ENCODE peak calls at places on chromosome 17, in four cellular contexts. H is neural crest cell, J is stomach, C is upper lobe of right lung. M is an unnamed sample.

GRCh38 chr17:79192503-79193500 is 118.2 kb downstream of the ENGASE start:
- DNase-seq in C (no peak), H (peak; percentile 78), J (no peak), M (no peak)

GRCh38 chr17:56902350-56902749 is 11.5 kb downstream of the TRIM25 start:
- DNase-seq in J (no peak), H (no peak), C (no peak), M (no peak)

GRCh38 chr17:9987779-9988585 is 82.9 kb upstream of the RCVRN start:
- DNase-seq in H (peak; percentile 49), J (no peak), C (no peak), M (peak; percentile 61)

GRCh38 chr17:68783861-68784260 is 171.3 kb downstream of the ABCA8 start:
- DNase-seq in J (no peak), H (peak; percentile 5), C (no peak), M (no peak)

GRCh38 chr17:28491860-28492259 is 14.3 kb upstream of the FOXN1 start:
- DNase-seq in J (no peak), H (no peak), C (no peak), M (no peak)

GRCh38 chr17:39177256-39177655 is 11.3 kb upstream of the ARL5C start:
- DNase-seq in H (no peak), J (no peak), C (no peak), M (no peak)

GRCh38 chr17:50381920-50382319 is 8.9 kb downstream of the EME1 start:
- DNase-seq in J (no peak), H (no peak), C (no peak), M (no peak)

GRCh38 chr17:67998466-67998865 is 2.2 kb upstream of the C17orf58 start:
- DNase-seq in H (no peak), C (no peak), J (no peak), M (no peak)

GRCh38 chr17:7336240-7337175 is at the start of gene ACAP1:
- DNase-seq in C (peak; percentile 77), H (no peak), J (peak; percentile 53), M (no peak)

GRCh38 chr17:40854175-40854814 is 12.7 kb downstream of the KRT12 start:
- DNase-seq in J (no peak), H (no peak), C (no peak), M (no peak)

GRCh38 chr17:82984751-82985435 is 94.5 kb upstream of the METRNL start:
- DNase-seq in J (no peak), C (peak; percentile 41), H (no peak), M (no peak)

GRCh38 chr17:32558328-32558955 is 71.6 kb downstream of the CDK5R1 start:
- DNase-seq in C (no peak), H (no peak), J (no peak), M (no peak)

GRCh38 chr17:40559016-40559853 is 6.0 kb downstream of the CCR7 start:
- DNase-seq in J (peak; percentile 5), H (no peak), C (peak; percentile 53), M (no peak)

GRCh38 chr17:74639704-74640142 is 16.2 kb upstream of the CD300E start:
- DNase-seq in J (no peak), H (no peak), C (peak; percentile 45), M (no peak)

GRCh38 chr17:28477928-28478327 is 4.5 kb downstream of the SLC13A2 start:
- DNase-seq in J (no peak), C (no peak), H (no peak), M (no peak)

GRCh38 chr17:60390881-60391418 is 983 bp downstream of the USP32 start:
- DNase-seq in C (no peak), J (peak; percentile 30), H (peak; percentile 6), M (peak; percentile 19)

GRCh38 chr17:8057691-8058114 is 18.8 kb downstream of the ALOX15B start:
- DNase-seq in J (peak; percentile 64), H (peak; percentile 46), C (peak; percentile 57), M (no peak)

GRCh38 chr17:29593546-29594440 is 861 bp downstream of the ANKRD13B start:
- DNase-seq in H (no peak), J (no peak), C (peak; percentile 69), M (peak; percentile 59)
- TF ChIP-seq CTCF in H (no peak), J (no peak), C (no peak), M (no peak)

GRCh38 chr17:19943026-19943425 is 34.6 kb downstream of the AKAP10 start:
- DNase-seq in C (no peak), H (no peak), J (no peak), M (no peak)

GRCh38 chr17:19945009-19945650 is 32.5 kb downstream of the AKAP10 start:
- DNase-seq in H (no peak), C (no peak), J (no peak), M (no peak)

GRCh38 chr17:19943599-19943998 is 34.0 kb downstream of the AKAP10 start:
- DNase-seq in C (no peak), J (no peak), H (no peak), M (no peak)

GRCh38 chr17:19948100-19948943 is 29.3 kb downstream of the AKAP10 start:
- DNase-seq in H (no peak), C (no peak), J (no peak), M (no peak)

GRCh38 chr17:19946921-19947320 is 30.7 kb downstream of the AKAP10 start:
- DNase-seq in J (no peak), C (no peak), H (no peak), M (no peak)
- TF ChIP-seq CTCF in J (no peak), C (no peak), H (no peak), M (no peak)

GRCh38 chr17:77647531-77647930 is 311.0 kb upstream of the TNRC6C start:
- DNase-seq in J (no peak), H (no peak), C (peak; percentile 37), M (no peak)

GRCh38 chr17:77644181-77644972 is 314.1 kb upstream of the TNRC6C start:
- DNase-seq in C (no peak), J (no peak), H (no peak), M (no peak)

GRCh38 chr17:77645441-77646430 is 312.8 kb upstream of the TNRC6C start:
- DNase-seq in C (peak; percentile 13), J (no peak), H (no peak), M (no peak)

GRCh38 chr17:77641718-77642117 is 316.8 kb upstream of the TNRC6C start:
- DNase-seq in H (no peak), J (no peak), C (no peak), M (no peak)

DNA sequence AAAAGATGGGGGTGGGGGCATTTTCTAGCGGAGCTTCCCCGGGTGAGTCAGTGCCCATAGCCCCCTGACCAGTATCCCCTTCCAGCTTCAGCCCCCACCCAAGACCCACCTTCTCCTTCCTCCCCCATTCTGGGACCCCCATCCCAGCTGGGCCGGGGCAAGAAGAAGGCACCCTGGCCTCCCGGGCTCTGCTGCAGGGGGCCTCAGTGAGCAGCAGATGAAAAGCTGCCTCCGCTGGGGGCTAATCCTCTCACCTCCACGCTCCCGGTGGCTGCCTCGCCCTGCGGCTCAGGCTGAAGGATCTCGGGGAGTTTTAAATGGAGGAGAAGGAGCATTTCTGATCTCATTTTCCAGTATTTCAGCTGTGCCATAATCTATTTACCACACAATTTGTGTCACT is 313.5 kb upstream of the TNRC6C start:
- DNase-seq in C (peak; percentile 53), H (no peak), J (no peak), M (no peak)
- TF ChIP-seq CTCF in C (no peak), H (no peak), J (no peak), M (no peak)

DNA sequence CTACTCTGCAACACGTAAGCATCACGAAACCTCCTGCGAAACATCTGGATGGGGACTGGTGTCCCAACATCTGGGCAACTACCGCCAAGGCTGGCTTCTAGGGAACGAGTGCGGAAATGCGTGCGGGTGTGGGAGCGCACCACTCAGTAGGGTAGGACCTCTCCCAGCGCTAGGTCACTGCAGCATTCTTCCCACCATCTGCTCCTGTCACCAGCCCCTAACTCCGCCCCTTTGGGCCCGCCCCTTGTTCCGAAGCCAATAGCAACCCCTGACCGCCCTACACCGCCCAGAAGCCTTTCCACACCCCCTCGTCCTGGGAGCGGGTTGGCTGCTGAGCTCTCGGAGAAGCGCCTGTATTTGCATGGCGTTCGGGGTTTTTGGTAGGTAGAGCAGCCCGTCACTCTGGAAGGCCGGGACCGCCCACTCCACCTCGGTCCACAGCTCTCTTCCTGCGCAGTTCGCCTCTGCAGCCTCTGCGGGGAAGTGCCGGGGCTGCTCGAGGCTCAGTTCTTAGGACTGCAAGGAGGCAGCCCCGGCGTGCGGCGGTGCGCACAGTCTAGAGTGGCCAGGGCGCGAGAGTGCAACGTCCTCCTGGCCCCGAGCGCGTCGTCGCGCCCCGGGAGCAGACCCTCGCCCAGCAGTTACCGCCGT is at the start of gene HS3ST3B1:
- DNase-seq in J (peak; percentile 97), C (peak; percentile 99), H (peak; percentile 98), M (peak; percentile 100)
- TF ChIP-seq CTCF in J (peak; percentile 12), C (no peak), H (peak; percentile 49), M (no peak)

DNA sequence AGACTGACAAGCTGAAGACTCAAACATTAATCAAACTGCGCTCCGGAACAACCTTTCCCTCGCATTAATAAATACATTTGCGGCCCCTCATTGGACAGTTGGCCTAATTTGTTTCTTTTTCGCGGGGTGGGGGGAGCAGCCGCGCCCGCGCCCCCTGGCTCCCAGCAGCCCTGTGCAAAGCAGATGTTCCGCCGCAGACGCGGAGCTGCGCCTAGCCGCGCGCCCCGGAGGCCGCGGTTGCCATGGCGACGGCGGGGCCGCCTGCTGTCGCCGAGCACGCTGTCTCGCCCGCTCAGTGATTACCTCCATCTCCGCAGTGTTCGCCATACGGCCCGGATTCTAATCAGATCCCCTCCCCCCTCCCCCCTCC is 25.5 kb downstream of the COPZ2 start:
- DNase-seq in C (peak; percentile 73), H (peak; percentile 84), J (peak; percentile 62), M (peak; percentile 92)
- TF ChIP-seq CTCF in C (no peak), H (no peak), J (no peak), M (no peak)

GRCh38 chr17:17539591-17539990 is 43.4 kb upstream of the RASD1 start:
- DNase-seq in C (no peak), H (no peak), J (no peak), M (no peak)
- TF ChIP-seq CTCF in C (no peak), H (no peak), J (no peak), M (no peak)

DNA sequence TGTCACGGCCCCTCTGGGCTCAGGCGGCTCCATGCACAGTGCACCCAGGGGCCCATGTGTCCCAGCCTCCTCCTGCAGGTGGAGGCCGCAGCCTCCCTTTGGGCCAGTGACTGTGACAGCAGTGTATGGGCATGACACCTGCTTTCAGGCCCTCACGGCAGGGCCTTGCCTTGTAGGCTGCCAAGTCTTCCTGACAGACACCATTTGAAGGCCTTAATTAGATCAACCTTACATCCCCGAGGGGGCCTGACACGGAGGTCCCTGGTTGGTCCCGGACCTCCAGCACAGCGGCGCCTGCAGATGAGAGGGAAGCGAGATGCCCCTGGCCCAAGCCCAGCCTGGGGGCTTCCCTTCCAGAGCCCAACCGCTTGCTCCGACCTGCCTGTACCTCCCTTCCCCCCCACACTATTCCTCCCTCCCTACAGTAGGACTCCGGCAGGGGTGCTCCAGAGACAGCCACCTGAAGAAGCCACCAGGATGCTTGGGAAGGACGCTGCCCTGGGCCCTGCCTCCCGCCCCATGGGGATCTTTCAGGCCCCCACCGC is 31.9 kb downstream of the BAIAP2 start:
- DNase-seq in C (no peak), J (no peak), H (no peak), M (no peak)
- TF ChIP-seq CTCF in C (no peak), J (no peak), H (no peak), M (no peak)

DNA sequence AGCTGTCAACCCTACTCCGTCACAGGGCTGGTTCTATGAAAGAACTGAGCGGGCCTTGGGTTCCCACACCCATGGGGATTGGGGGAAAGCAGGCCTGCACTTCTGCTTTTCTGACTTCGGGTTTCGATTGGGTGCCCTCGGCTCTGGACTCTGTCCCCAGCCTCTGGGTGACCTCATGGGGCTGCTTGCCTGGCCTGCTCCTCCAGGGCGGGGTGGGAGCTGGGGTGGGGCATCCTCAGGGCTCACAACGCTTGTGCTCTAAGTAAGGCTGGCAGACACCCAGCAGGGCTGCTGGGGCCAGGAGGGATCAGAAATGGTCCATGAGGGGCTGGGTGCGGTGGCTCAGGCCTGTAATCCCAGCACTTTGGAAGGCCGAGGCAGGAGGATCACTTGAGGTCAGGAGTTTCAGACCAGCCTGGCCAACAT is 19.2 kb downstream of the ARHGAP27 start:
- DNase-seq in J (peak; percentile 67), H (no peak), C (peak; percentile 83), M (no peak)
- TF ChIP-seq CTCF in J (no peak), H (no peak), C (no peak), M (no peak)

GRCh38 chr17:80388175-80388574 is 26.8 kb upstream of the ENDOV start:
- DNase-seq in J (no peak), C (no peak), H (no peak), M (no peak)
- TF ChIP-seq CTCF in J (no peak), C (no peak), H (no peak), M (no peak)

M was measured in glutamatergic neuron.